ENCODE peak calls at places on chromosomes 1 and 21, in six cellular contexts. K is posterior vena cava, G is WTC11, A is heart right ventricle, T is GM20000, Q is ELR. L is an unnamed sample.

GRCh38 chr1:230382060-230382491 is 44.1 kb downstream of the PGBD5 start:
- DNase-seq in K (no peak), G (peak; percentile 53), A (no peak), T (no peak), Q (peak; percentile 11), L (peak; percentile 42)

GRCh38 chr1:192609110-192610079 is 26.6 kb upstream of the RGS13 start:
- DNase-seq in K (peak; percentile 90), G (no peak), A (peak; percentile 17), T (peak; percentile 76), Q (no peak), L (no peak)

GRCh38 chr1:65769621-65770020 is 23.1 kb upstream of the PDE4B start:
- DNase-seq in K (no peak), G (no peak), A (no peak), T (no peak), Q (peak; percentile 47), L (no peak)

GRCh38 chr1:7362947-7363346 is 408.1 kb upstream of the VAMP3 start:
- DNase-seq in K (no peak), G (no peak), A (no peak), T (no peak), Q (no peak), L (no peak)

GRCh38 chr1:53625049-53625448 is 113.9 kb downstream of the GLIS1 start:
- DNase-seq in K (peak; percentile 81), G (no peak), A (no peak), T (no peak), Q (peak; percentile 13), L (no peak)

GRCh38 chr1:116825735-116826438 is 71.7 kb downstream of the CD2 start:
- DNase-seq in K (no peak), G (no peak), A (no peak), T (no peak), Q (no peak), L (no peak)

GRCh38 chr1:47559944-47560695 is 122.3 kb downstream of the FOXD2 start:
- DNase-seq in K (peak; percentile 32), G (no peak), A (no peak), T (no peak), Q (no peak), L (no peak)

GRCh38 chr1:54290443-54291184 is 90.6 kb downstream of the MRPL37 start:
- DNase-seq in K (no peak), G (no peak), A (no peak), T (no peak), Q (no peak), L (peak; percentile 44)

GRCh38 chr1:188778578-188778977 is 1699.1 kb downstream of the BRINP3 start:
- DNase-seq in K (no peak), G (no peak), A (no peak), T (no peak), Q (no peak), L (no peak)

GRCh38 chr1:107000907-107001306 is 55.6 kb upstream of the PRMT6 start:
- DNase-seq in K (no peak), G (no peak), A (no peak), T (no peak), Q (no peak), L (no peak)

GRCh38 chr1:195981448-195982139 is 626.6 kb downstream of the KCNT2 start:
- DNase-seq in K (no peak), G (no peak), A (no peak), T (no peak), Q (peak; percentile 50), L (no peak)

GRCh38 chr21:35226960-35227741 is 178.0 kb upstream of the RUNX1 start:
- DNase-seq in K (no peak), G (no peak), A (no peak), T (peak; percentile 25), Q (no peak), L (no peak)

GRCh38 chr1:35692310-35692709 is 26.4 kb downstream of the C1orf216 start:
- DNase-seq in K (no peak), G (no peak), A (no peak), T (no peak), Q (no peak), L (no peak)

GRCh38 chr1:192737311-192737710 is 71.5 kb upstream of the RGS2 start:
- DNase-seq in K (no peak), G (no peak), A (no peak), T (no peak), Q (no peak), L (no peak)

GRCh38 chr1:116811321-116811720 is 57.1 kb downstream of the CD2 start:
- DNase-seq in K (no peak), G (no peak), A (no peak), T (no peak), Q (no peak), L (no peak)

GRCh38 chr1:172484252-172484651 is 40.4 kb upstream of the PIGC start:
- DNase-seq in K (no peak), G (no peak), A (no peak), T (no peak), Q (no peak), L (peak; percentile 21)

GRCh38 chr1:150560986-150561829 is 12.0 kb downstream of the ADAMTSL4 start:
- DNase-seq in K (peak; percentile 97), G (peak; percentile 94), A (peak; percentile 93), T (peak; percentile 86), Q (peak; percentile 99), L (peak; percentile 97)

GRCh38 chr1:209627349-209628196 is 24.7 kb downstream of the LAMB3 start:
- DNase-seq in K (peak; percentile 90), G (peak; percentile 95), A (peak; percentile 86), T (peak; percentile 75), Q (peak; percentile 88), L (peak; percentile 53)

GRCh38 chr1:27569506-27570382 is 34.2 kb downstream of the AHDC1 start:
- DNase-seq in K (no peak), G (no peak), A (no peak), T (no peak), Q (no peak), L (no peak)

GRCh38 chr1:119453021-119453420 is 38.1 kb downstream of the HSD3B2 start:
- DNase-seq in K (no peak), G (no peak), A (no peak), T (no peak), Q (peak; percentile 53), L (no peak)

GRCh38 chr1:119783354-119784126 is 14.8 kb upstream of the HMGCS2 start:
- DNase-seq in K (no peak), G (no peak), A (no peak), T (no peak), Q (no peak), L (no peak)

GRCh38 chr1:205568469-205569361 is 63.1 kb downstream of the ELK4 start:
- DNase-seq in K (peak; percentile 78), G (no peak), A (no peak), T (no peak), Q (no peak), L (no peak)

GRCh38 chr1:97159342-97159741 is 437.8 kb downstream of the PTBP2 start:
- DNase-seq in K (no peak), G (no peak), A (no peak), T (peak; percentile 3), Q (no peak), L (no peak)

GRCh38 chr1:164982545-164982944 is 374.0 kb downstream of the LMX1A start:
- DNase-seq in K (no peak), G (no peak), A (no peak), T (no peak), Q (no peak), L (no peak)

GRCh38 chr1:223332997-223333396 is 31.0 kb downstream of the SUSD4 start:
- DNase-seq in K (no peak), G (no peak), A (no peak), T (no peak), Q (no peak), L (no peak)

GRCh38 chr1:6646499-6647148 is 22.0 kb downstream of the THAP3 start:
- DNase-seq in K (no peak), G (peak; percentile 27), A (no peak), T (peak; percentile 59), Q (peak; percentile 62), L (no peak)

GRCh38 chr1:245154429-245155185 is at the start of gene KIF26B:
- DNase-seq in K (peak; percentile 81), G (peak; percentile 51), A (peak; percentile 33), T (peak; percentile 73), Q (peak; percentile 63), L (peak; percentile 54)

L was measured in Caco-2.